ENCODE peak calls at places on chromosome 20, in four cellular contexts. Y is smooth muscle cell of the brain vasculature; A is activated CD4-positive, alpha-beta memory T cell treated with anti-CD3 and anti-CD28 coated beads, Interleukin-2, amount 10 ng/mL, durations not matched to agents 7 days and 5 days; M is NCI-H2171. H is an unnamed sample.

GRCh38 chr20:4318891-4319290 is 303.5 kb upstream of the RNF24 start:
- DNase-seq in Y (no peak), A (no peak), M (no peak), H (no peak)

GRCh38 chr20:58141971-58142842 is 86.2 kb downstream of the ANKRD60 start:
- DNase-seq in Y (no peak), A (peak; percentile 11), M (no peak), H (no peak)

GRCh38 chr20:6940052-6940451 is 172.6 kb downstream of the BMP2 start:
- DNase-seq in Y (no peak), A (no peak), M (no peak), H (peak; percentile 88)

GRCh38 chr20:56001890-56002289 is 3.4 kb downstream of the CBLN4 start:
- DNase-seq in Y (no peak), A (no peak), M (no peak), H (no peak)

GRCh38 chr20:37777556-37777955 is 83.7 kb downstream of the CTNNBL1 start:
- DNase-seq in Y (no peak), A (no peak), M (no peak), H (no peak)

GRCh38 chr20:36472656-36473071 is 68.7 kb upstream of the MYL9 start:
- DNase-seq in Y (no peak), A (peak; percentile 48), M (no peak), H (peak; percentile 83)

GRCh38 chr20:35523298-35523888 is 6.1 kb downstream of the C20orf173 start:
- DNase-seq in Y (no peak), A (peak; percentile 36), M (no peak), H (peak; percentile 81)

GRCh38 chr20:14631011-14631410 is 293.6 kb upstream of the FLRT3 start:
- DNase-seq in Y (no peak), A (no peak), M (no peak), H (no peak)

GRCh38 chr20:38143646-38144554 is 21.2 kb downstream of the TGM2 start:
- DNase-seq in Y (no peak), A (no peak), M (no peak), H (no peak)

GRCh38 chr20:20233041-20233514 is 134.8 kb upstream of the INSM1 start:
- DNase-seq in Y (no peak), A (no peak), M (no peak), H (no peak)

GRCh38 chr20:40494238-40494637 is 194.8 kb downstream of the MAFB start:
- DNase-seq in Y (no peak), A (no peak), M (no peak), H (no peak)

GRCh38 chr20:53004267-53004813 is 32.2 kb downstream of the TSHZ2 start:
- DNase-seq in Y (no peak), A (no peak), M (no peak), H (no peak)

GRCh38 chr20:56974499-56975250 is 291.8 kb downstream of the BMP7 start:
- DNase-seq in Y (peak; percentile 46), A (no peak), M (no peak), H (peak; percentile 90)

GRCh38 chr20:58973866-58974265 is 7.2 kb upstream of the NELFCD start:
- DNase-seq in Y (no peak), A (no peak), M (no peak), H (no peak)

GRCh38 chr20:52019313-52019712 is 172.3 kb downstream of the ZFP64 start:
- DNase-seq in Y (no peak), A (no peak), M (no peak), H (no peak)

GRCh38 chr20:19683168-19683567 is 74.9 kb upstream of the RIN2 start:
- DNase-seq in Y (no peak), A (no peak), M (no peak), H (no peak)

GRCh38 chr20:58795923-58796245 is 54.8 kb downstream of the GNAS-AS1 start:
- DNase-seq in Y (no peak), A (no peak), M (no peak), H (no peak)

GRCh38 chr20:63483834-63484233 is 11.4 kb upstream of the KCNQ2 start:
- DNase-seq in Y (no peak), A (no peak), M (no peak), H (peak; percentile 71)

GRCh38 chr20:16123623-16124022 is 449.6 kb downstream of the KIF16B start:
- DNase-seq in Y (no peak), A (no peak), M (no peak), H (no peak)

GRCh38 chr20:38171301-38172010 is 6.4 kb upstream of the TGM2 start:
- DNase-seq in Y (no peak), A (no peak), M (no peak), H (no peak)

GRCh38 chr20:17613328-17614175 is 43.7 kb downstream of the DSTN start:
- DNase-seq in Y (no peak), A (no peak), M (no peak), H (no peak)

GRCh38 chr20:33671573-33672288 is 2.5 kb downstream of the NECAB3 start:
- DNase-seq in Y (no peak), A (no peak), M (no peak), H (no peak)

GRCh38 chr20:24842591-24843442 is 106.3 kb upstream of the CST7 start:
- DNase-seq in Y (no peak), A (no peak), M (no peak), H (no peak)

GRCh38 chr20:6704132-6704861 is 63.2 kb upstream of the BMP2 start:
- DNase-seq in Y (peak; percentile 52), A (no peak), M (no peak), H (no peak)

GRCh38 chr20:47727170-47727880 is 58.0 kb downstream of the SULF2 start:
- DNase-seq in Y (no peak), A (peak; percentile 92), M (no peak), H (no peak)

H was measured in GM23338.